ENCODE peak calls at places on chromosomes 2 and 18, in eight cellular contexts. C is NCI-H2081; Z is CD8-positive, alpha-beta memory T cell; J is stimulated activated naive CD4-positive, alpha-beta T cell; L is Calu3; E is Right ventricle myocardium inferior; A is fibroblast of lung; H is AG10803. F is an unnamed sample.

GRCh38 chr18:21760321-21760720 is 19.7 kb downstream of the MIB1 start:
- DNase-seq in Z (no peak), J (no peak), C (no peak), A (peak; percentile 76), E (no peak), L (no peak), H (peak; percentile 82), F (no peak)

GRCh38 chr18:23970161-23971153 is 44.1 kb upstream of the TTC39C start:
- DNase-seq in H (no peak), J (peak; percentile 81), A (no peak), C (no peak), L (no peak), E (no peak), Z (peak; percentile 85), F (no peak)

GRCh38 chr2:109545828-109546713 is 67.7 kb downstream of the SEPTIN10 start:
- DNase-seq in A (peak; percentile 34), J (peak; percentile 47), H (peak; percentile 49), C (peak; percentile 32), L (peak; percentile 66), Z (no peak), E (no peak), F (peak; percentile 39)

GRCh38 chr2:222959358-222959757 is 92.6 kb upstream of the KCNE4 start:
- DNase-seq in H (peak; percentile 94), A (peak; percentile 92), Z (no peak), E (no peak), C (no peak), J (no peak), L (no peak), F (no peak)

GRCh38 chr2:147782521-147782920 is 62.3 kb upstream of the ACVR2A start:
- DNase-seq in H (peak; percentile 18), Z (no peak), A (peak; percentile 92), L (no peak), C (no peak), J (no peak), E (no peak), F (no peak)

GRCh38 chr2:132632000-132632649 is 37.9 kb downstream of the LYPD1 start:
- DNase-seq in Z (no peak), H (peak; percentile 40), A (peak; percentile 57), J (no peak), E (no peak), L (peak; percentile 7), C (no peak), F (no peak)

GRCh38 chr18:8484951-8485350 is 124.3 kb upstream of the RAB12 start:
- DNase-seq in H (no peak), E (no peak), A (no peak), C (no peak), L (no peak), Z (no peak), J (no peak), F (no peak)

GRCh38 chr2:226378733-226379132 is 420.9 kb downstream of the IRS1 start:
- DNase-seq in J (no peak), Z (no peak), A (peak; percentile 55), H (no peak), C (no peak), E (no peak), L (no peak), F (no peak)

GRCh38 chr2:73212448-73213176 is 1.4 kb upstream of the SMYD5 start:
- DNase-seq in H (peak; percentile 91), Z (peak; percentile 77), L (peak; percentile 82), J (peak; percentile 61), E (no peak), C (peak; percentile 78), A (peak; percentile 76), F (peak; percentile 76)